ENCODE peak calls at places on chromosomes 3 and 15, in eight cellular contexts. One of them, this sample, is unnamed.

GRCh38 chr3:119700269-119700919 is 2.4 kb upstream of the CFAP91 start:
- DNase-seq in K562: no peak
- DNase-seq in breast epithelium: no peak
- DNase-seq in CD8-positive, alpha-beta memory T cell: peak; percentile 42
- DNase-seq in OCI-LY7: no peak
- DNase-seq in PC-9: no peak
- DNase-seq in GM23248: peak; percentile 30
- DNase-seq in hepatocyte: peak; percentile 25
- DNase-seq in this sample: peak; percentile 58

GRCh38 chr15:63504979-63505841 is 817 bp downstream of the USP3 start:
- DNase-seq in K562: peak; percentile 44
- DNase-seq in breast epithelium: peak; percentile 68
- DNase-seq in CD8-positive, alpha-beta memory T cell: peak; percentile 50
- DNase-seq in OCI-LY7: peak; percentile 81
- DNase-seq in PC-9: peak; percentile 45
- DNase-seq in GM23248: peak; percentile 84
- DNase-seq in hepatocyte: peak; percentile 76
- DNase-seq in this sample: peak; percentile 69

GRCh38 chr3:141448606-141449216 is 38.1 kb upstream of the RASA2 start:
- DNase-seq in K562: no peak
- DNase-seq in breast epithelium: no peak
- DNase-seq in CD8-positive, alpha-beta memory T cell: no peak
- DNase-seq in OCI-LY7: no peak
- DNase-seq in PC-9: no peak
- DNase-seq in GM23248: peak; percentile 73
- DNase-seq in hepatocyte: no peak
- DNase-seq in this sample: no peak

GRCh38 chr15:35771878-35772442 is 226.0 kb upstream of the DPH6 start:
- DNase-seq in K562: no peak
- DNase-seq in breast epithelium: no peak
- DNase-seq in CD8-positive, alpha-beta memory T cell: no peak
- DNase-seq in OCI-LY7: no peak
- DNase-seq in PC-9: no peak
- DNase-seq in GM23248: no peak
- DNase-seq in hepatocyte: no peak
- DNase-seq in this sample: no peak

GRCh38 chr3:113556556-113557335 is 24.4 kb downstream of the SIDT1 start:
- DNase-seq in K562: no peak
- DNase-seq in breast epithelium: no peak
- DNase-seq in CD8-positive, alpha-beta memory T cell: no peak
- DNase-seq in OCI-LY7: no peak
- DNase-seq in PC-9: no peak
- DNase-seq in GM23248: no peak
- DNase-seq in hepatocyte: peak; percentile 46
- DNase-seq in this sample: no peak

GRCh38 chr3:63395960-63396359 is 117.9 kb downstream of the SYNPR start:
- DNase-seq in K562: no peak
- DNase-seq in breast epithelium: no peak
- DNase-seq in CD8-positive, alpha-beta memory T cell: no peak
- DNase-seq in OCI-LY7: no peak
- DNase-seq in PC-9: no peak
- DNase-seq in GM23248: no peak
- DNase-seq in hepatocyte: no peak
- DNase-seq in this sample: no peak

GRCh38 chr3:58152225-58153015 is 58.4 kb downstream of the DNASE1L3 start:
- DNase-seq in K562: no peak
- DNase-seq in breast epithelium: no peak
- DNase-seq in CD8-positive, alpha-beta memory T cell: no peak
- DNase-seq in OCI-LY7: no peak
- DNase-seq in PC-9: no peak
- DNase-seq in GM23248: no peak
- DNase-seq in hepatocyte: no peak
- DNase-seq in this sample: no peak

GRCh38 chr15:92603743-92604470 is 51.7 kb downstream of the FAM174B start:
- DNase-seq in K562: no peak
- DNase-seq in breast epithelium: no peak
- DNase-seq in CD8-positive, alpha-beta memory T cell: no peak
- DNase-seq in OCI-LY7: no peak
- DNase-seq in PC-9: no peak
- DNase-seq in GM23248: peak; percentile 28
- DNase-seq in hepatocyte: no peak
- DNase-seq in this sample: peak; percentile 90

GRCh38 chr15:76200641-76201105 is 110.6 kb downstream of the ETFA start:
- DNase-seq in K562: no peak
- DNase-seq in breast epithelium: peak; percentile 22
- DNase-seq in CD8-positive, alpha-beta memory T cell: no peak
- DNase-seq in OCI-LY7: no peak
- DNase-seq in PC-9: no peak
- DNase-seq in GM23248: no peak
- DNase-seq in hepatocyte: no peak
- DNase-seq in this sample: no peak

GRCh38 chr15:88299502-88299901 is 43.0 kb upstream of the NTRK3 start:
- DNase-seq in K562: no peak
- DNase-seq in breast epithelium: no peak
- DNase-seq in CD8-positive, alpha-beta memory T cell: no peak
- DNase-seq in OCI-LY7: no peak
- DNase-seq in PC-9: no peak
- DNase-seq in GM23248: no peak
- DNase-seq in hepatocyte: no peak
- DNase-seq in this sample: no peak

GRCh38 chr15:42528970-42529369 is 19.6 kb downstream of the LRRC57 start:
- DNase-seq in K562: no peak
- DNase-seq in breast epithelium: no peak
- DNase-seq in CD8-positive, alpha-beta memory T cell: no peak
- DNase-seq in OCI-LY7: no peak
- DNase-seq in PC-9: no peak
- DNase-seq in GM23248: no peak
- DNase-seq in hepatocyte: no peak
- DNase-seq in this sample: no peak
- H3K27ac ChIP-seq in K562: no peak overlapping the region
- H3K27ac ChIP-seq in breast epithelium: no peak overlapping the region
- H3K27ac ChIP-seq in CD8-positive, alpha-beta memory T cell: no peak overlapping the region
- H3K27ac ChIP-seq in OCI-LY7: no peak overlapping the region
- H3K27ac ChIP-seq in PC-9: no peak overlapping the region
- H3K27ac ChIP-seq in GM23248: no peak overlapping the region
- H3K27ac ChIP-seq in hepatocyte: no peak overlapping the region
- H3K27ac ChIP-seq in this sample: no peak overlapping the region

GRCh38 chr3:66182228-66182627 is 38.6 kb upstream of the SLC25A26 start:
- DNase-seq in K562: no peak
- DNase-seq in breast epithelium: no peak
- DNase-seq in CD8-positive, alpha-beta memory T cell: no peak
- DNase-seq in OCI-LY7: no peak
- DNase-seq in PC-9: no peak
- DNase-seq in GM23248: no peak
- DNase-seq in hepatocyte: no peak
- DNase-seq in this sample: no peak

GRCh38 chr3:66177026-66177425 is 43.8 kb upstream of the SLC25A26 start:
- DNase-seq in K562: no peak
- DNase-seq in breast epithelium: no peak
- DNase-seq in CD8-positive, alpha-beta memory T cell: no peak
- DNase-seq in OCI-LY7: no peak
- DNase-seq in PC-9: no peak
- DNase-seq in GM23248: no peak
- DNase-seq in hepatocyte: no peak
- DNase-seq in this sample: no peak

GRCh38 chr3:66179813-66180212 is 41.0 kb upstream of the SLC25A26 start:
- DNase-seq in K562: no peak
- DNase-seq in breast epithelium: no peak
- DNase-seq in CD8-positive, alpha-beta memory T cell: no peak
- DNase-seq in OCI-LY7: no peak
- DNase-seq in PC-9: no peak
- DNase-seq in GM23248: no peak
- DNase-seq in hepatocyte: no peak
- DNase-seq in this sample: no peak

GRCh38 chr3:66181764-66182163 is 39.0 kb upstream of the SLC25A26 start:
- DNase-seq in K562: no peak
- DNase-seq in breast epithelium: no peak
- DNase-seq in CD8-positive, alpha-beta memory T cell: no peak
- DNase-seq in OCI-LY7: no peak
- DNase-seq in PC-9: no peak
- DNase-seq in GM23248: no peak
- DNase-seq in hepatocyte: no peak
- DNase-seq in this sample: no peak

GRCh38 chr3:66178206-66178605 is 42.6 kb upstream of the SLC25A26 start:
- DNase-seq in K562: no peak
- DNase-seq in breast epithelium: no peak
- DNase-seq in CD8-positive, alpha-beta memory T cell: no peak
- DNase-seq in OCI-LY7: no peak
- DNase-seq in PC-9: no peak
- DNase-seq in GM23248: no peak
- DNase-seq in hepatocyte: no peak
- DNase-seq in this sample: no peak
- H3K27ac ChIP-seq in K562: no peak overlapping the region
- H3K27ac ChIP-seq in breast epithelium: no peak overlapping the region
- H3K27ac ChIP-seq in CD8-positive, alpha-beta memory T cell: no peak overlapping the region
- H3K27ac ChIP-seq in OCI-LY7: no peak overlapping the region
- H3K27ac ChIP-seq in PC-9: no peak overlapping the region
- H3K27ac ChIP-seq in GM23248: no peak overlapping the region
- H3K27ac ChIP-seq in hepatocyte: no peak overlapping the region
- H3K27ac ChIP-seq in this sample: no peak overlapping the region

DNA sequence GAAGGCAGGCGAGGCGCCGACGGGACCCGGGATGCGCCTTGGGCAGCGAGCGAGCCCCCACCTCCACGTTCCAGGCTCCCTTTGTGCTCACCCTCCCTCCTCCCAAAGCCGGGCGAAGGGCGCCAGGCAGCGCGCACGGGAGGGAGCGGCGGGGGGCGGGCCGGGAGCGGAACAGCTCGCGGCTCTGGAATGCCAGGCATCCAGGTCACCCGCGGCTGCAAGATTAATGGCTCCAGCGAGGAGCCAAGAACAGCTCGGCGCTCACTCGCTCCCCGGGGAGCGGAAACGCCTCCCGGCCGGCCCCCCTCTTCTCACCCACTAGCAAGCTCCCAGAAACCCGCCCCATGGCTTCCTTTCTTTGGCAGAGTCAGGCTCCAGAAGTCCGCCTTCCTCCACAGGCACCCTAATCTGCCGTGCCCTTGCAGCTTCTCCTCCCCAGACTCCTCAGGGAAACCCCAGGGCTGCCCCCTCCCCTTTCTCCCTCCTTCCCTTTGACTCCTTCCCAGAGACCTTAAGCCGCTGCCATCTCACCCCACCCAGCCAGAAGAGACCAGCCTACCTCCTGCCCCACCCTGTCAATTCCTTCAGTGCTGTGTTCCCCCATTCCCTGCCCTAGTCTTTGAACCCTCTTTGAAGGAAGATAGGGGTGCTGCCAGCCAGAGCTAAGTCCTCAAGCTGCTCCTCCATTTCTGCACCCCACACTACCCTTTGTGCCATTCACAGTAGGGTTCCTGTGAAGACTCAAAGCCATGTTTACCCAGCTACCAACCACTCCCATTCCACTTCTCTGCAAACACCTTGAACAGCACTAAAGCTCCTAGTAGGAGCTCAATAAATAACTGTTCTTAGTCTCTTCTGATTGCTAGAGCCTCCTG is 9.9 kb downstream of the AMOTL2 start:
- DNase-seq in K562: peak; percentile 26
- DNase-seq in breast epithelium: peak; percentile 95
- DNase-seq in CD8-positive, alpha-beta memory T cell: no peak
- DNase-seq in OCI-LY7: no peak
- DNase-seq in PC-9: peak; percentile 98
- DNase-seq in GM23248: peak; percentile 99
- DNase-seq in hepatocyte: peak; percentile 96
- DNase-seq in this sample: peak; percentile 84
- H3K27ac ChIP-seq in K562: no peak overlapping the region
- H3K27ac ChIP-seq in breast epithelium: peak overlapping the region; percentile 100
- H3K27ac ChIP-seq in CD8-positive, alpha-beta memory T cell: no peak overlapping the region
- H3K27ac ChIP-seq in OCI-LY7: no peak overlapping the region
- H3K27ac ChIP-seq in PC-9: peak overlapping the region; percentile 100
- H3K27ac ChIP-seq in GM23248: peak overlapping the region; percentile 99
- H3K27ac ChIP-seq in hepatocyte: peak overlapping the region; percentile 89
- H3K27ac ChIP-seq in this sample: peak overlapping the region; percentile 97

DNA sequence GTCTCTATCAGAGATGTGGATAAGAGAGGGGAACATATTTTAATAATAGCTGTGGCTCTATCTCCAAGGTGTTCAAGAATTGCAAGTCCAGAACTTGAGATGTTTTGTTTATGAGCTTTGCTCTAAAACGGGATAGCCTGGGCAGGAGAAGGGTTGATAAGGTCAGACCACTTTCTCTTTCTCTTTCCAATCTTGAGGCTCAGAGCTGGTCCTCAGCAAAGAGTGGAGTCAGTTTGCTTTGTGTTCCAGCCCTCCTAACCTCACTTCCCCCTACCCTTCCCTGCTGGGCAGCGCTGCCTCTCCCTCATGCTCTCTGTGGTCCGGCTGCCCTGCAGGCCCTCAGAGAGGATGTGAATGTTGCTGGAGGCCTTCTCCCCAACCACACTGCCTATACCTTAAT is 13.8 kb downstream of the KLHL6 start:
- DNase-seq in K562: no peak
- DNase-seq in breast epithelium: no peak
- DNase-seq in CD8-positive, alpha-beta memory T cell: no peak
- DNase-seq in OCI-LY7: no peak
- DNase-seq in PC-9: no peak
- DNase-seq in GM23248: no peak
- DNase-seq in hepatocyte: no peak
- DNase-seq in this sample: no peak
- H3K27ac ChIP-seq in K562: no peak overlapping the region
- H3K27ac ChIP-seq in breast epithelium: no peak overlapping the region
- H3K27ac ChIP-seq in CD8-positive, alpha-beta memory T cell: no peak overlapping the region
- H3K27ac ChIP-seq in OCI-LY7: peak overlapping the region; percentile 96
- H3K27ac ChIP-seq in PC-9: no peak overlapping the region
- H3K27ac ChIP-seq in GM23248: no peak overlapping the region
- H3K27ac ChIP-seq in hepatocyte: no peak overlapping the region
- H3K27ac ChIP-seq in this sample: no peak overlapping the region

DNA sequence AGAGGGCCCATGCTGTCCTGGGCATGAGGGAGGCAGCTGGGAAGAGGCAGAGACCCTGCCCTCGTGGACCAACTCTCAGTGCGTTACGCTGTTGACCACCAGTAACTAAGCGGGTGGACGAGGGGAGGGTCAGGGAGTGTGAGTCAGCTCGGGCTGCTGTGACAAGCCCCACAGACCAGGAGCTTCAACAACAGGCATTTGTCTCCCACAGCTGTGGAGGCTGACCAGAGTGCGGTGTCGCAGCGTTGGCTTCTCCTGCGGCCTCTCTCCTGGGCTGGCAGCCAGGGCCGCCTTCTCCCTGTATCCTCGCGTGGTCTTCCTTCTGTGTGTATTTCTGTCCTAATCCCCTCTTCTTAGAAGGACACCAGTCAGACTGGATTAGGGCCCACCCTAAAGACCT is 13.0 kb downstream of the EFCC1 start:
- DNase-seq in K562: no peak
- DNase-seq in breast epithelium: no peak
- DNase-seq in CD8-positive, alpha-beta memory T cell: no peak
- DNase-seq in OCI-LY7: no peak
- DNase-seq in PC-9: no peak
- DNase-seq in GM23248: no peak
- DNase-seq in hepatocyte: no peak
- DNase-seq in this sample: no peak
- H3K27ac ChIP-seq in K562: no peak overlapping the region
- H3K27ac ChIP-seq in breast epithelium: no peak overlapping the region
- H3K27ac ChIP-seq in CD8-positive, alpha-beta memory T cell: no peak overlapping the region
- H3K27ac ChIP-seq in OCI-LY7: no peak overlapping the region
- H3K27ac ChIP-seq in PC-9: no peak overlapping the region
- H3K27ac ChIP-seq in GM23248: no peak overlapping the region
- H3K27ac ChIP-seq in hepatocyte: no peak overlapping the region
- H3K27ac ChIP-seq in this sample: no peak overlapping the region

This sample was measured in trophoblast cell.